ENCODE peak calls at places on chromosomes 2 and 18, in four cellular contexts. One of them, this sample, is unnamed.

GRCh38 chr2:144431384-144431783 is 88.5 kb downstream of the ZEB2 start:
- DNase-seq in HepG2: no peak
- DNase-seq in K562: no peak
- DNase-seq in GM12878: no peak
- DNase-seq in this sample: no peak

GRCh38 chr2:85776672-85777071 is 22.9 kb downstream of the ATOH8 start:
- DNase-seq in HepG2: no peak
- DNase-seq in K562: no peak
- DNase-seq in GM12878: no peak
- DNase-seq in this sample: no peak

GRCh38 chr2:119769645-119770044 is 9.9 kb downstream of the PTPN4 start:
- DNase-seq in HepG2: no peak
- DNase-seq in K562: no peak
- DNase-seq in GM12878: no peak
- DNase-seq in this sample: no peak

GRCh38 chr2:197810023-197810422 is 5.6 kb downstream of the PLCL1 start:
- DNase-seq in HepG2: no peak
- DNase-seq in K562: no peak
- DNase-seq in GM12878: no peak
- DNase-seq in this sample: no peak

GRCh38 chr2:225076125-225076524 is 33.9 kb upstream of the DOCK10 start:
- DNase-seq in HepG2: no peak
- DNase-seq in K562: no peak
- DNase-seq in GM12878: no peak
- DNase-seq in this sample: no peak

GRCh38 chr2:96683972-96684820 is 41.6 kb downstream of the FER1L5 start:
- DNase-seq in HepG2: peak
- DNase-seq in K562: no peak
- DNase-seq in GM12878: no peak
- DNase-seq in this sample: no peak

GRCh38 chr2:172226244-172227061 is 123.8 kb upstream of the DLX2 start:
- DNase-seq in HepG2: peak
- DNase-seq in K562: peak
- DNase-seq in GM12878: no peak
- DNase-seq in this sample: no peak

GRCh38 chr18:74644713-74645112 is 47.0 kb downstream of the ZNF407 start:
- DNase-seq in HepG2: no peak
- DNase-seq in K562: no peak
- DNase-seq in GM12878: no peak
- DNase-seq in this sample: no peak

GRCh38 chr2:208929894-208930427 is 493.9 kb upstream of the MAP2 start:
- DNase-seq in HepG2: no peak
- DNase-seq in K562: no peak
- DNase-seq in GM12878: no peak
- DNase-seq in this sample: no peak

GRCh38 chr2:182634386-182634785 is 81.7 kb upstream of the DNAJC10 start:
- DNase-seq in HepG2: no peak
- DNase-seq in K562: no peak
- DNase-seq in GM12878: no peak
- DNase-seq in this sample: no peak

GRCh38 chr2:10400978-10401951 is 46.9 kb downstream of the ODC1 start:
- DNase-seq in HepG2: peak
- DNase-seq in K562: no peak
- DNase-seq in GM12878: no peak
- DNase-seq in this sample: no peak

GRCh38 chr2:67503066-67503795 is 106.1 kb downstream of the ETAA1 start:
- DNase-seq in HepG2: no peak
- DNase-seq in K562: no peak
- DNase-seq in GM12878: no peak
- DNase-seq in this sample: no peak

GRCh38 chr2:213316001-213316735 is 31.9 kb downstream of the SPAG16 start:
- DNase-seq in HepG2: no peak
- DNase-seq in K562: no peak
- DNase-seq in GM12878: no peak
- DNase-seq in this sample: no peak

GRCh38 chr2:45891719-45892118 is 240.2 kb downstream of the PRKCE start:
- DNase-seq in HepG2: no peak
- DNase-seq in K562: no peak
- DNase-seq in GM12878: no peak
- DNase-seq in this sample: no peak

GRCh38 chr2:150404147-150404546 is 83.3 kb downstream of the RND3 start:
- DNase-seq in HepG2: no peak
- DNase-seq in K562: no peak
- DNase-seq in GM12878: no peak
- DNase-seq in this sample: no peak

GRCh38 chr18:76496200-76496890 is 1.3 kb upstream of the ZNF516 start:
- DNase-seq in HepG2: peak
- DNase-seq in K562: no peak
- DNase-seq in GM12878: no peak
- DNase-seq in this sample: no peak
- TF ChIP-seq SP1 in HepG2: no peak
- TF ChIP-seq SP1 in K562: no peak
- TF ChIP-seq SP1 in GM12878: no peak
- TF ChIP-seq SP1 in this sample: no peak

GRCh38 chr2:1937480-1937879 is 193.2 kb upstream of the PXDN start:
- DNase-seq in HepG2: no peak
- DNase-seq in K562: no peak
- DNase-seq in GM12878: no peak
- DNase-seq in this sample: no peak
- TF ChIP-seq FOXM1 in HepG2: no peak
- TF ChIP-seq FOXM1 in K562: no peak
- TF ChIP-seq FOXM1 in GM12878: no peak
- TF ChIP-seq FOXM1 in this sample: no peak

GRCh38 chr2:169139993-169140767 is 70.8 kb downstream of the DHRS9 start:
- DNase-seq in HepG2: no peak
- DNase-seq in K562: no peak
- DNase-seq in GM12878: no peak
- DNase-seq in this sample: no peak
- TF ChIP-seq SP1 in HepG2: no peak
- TF ChIP-seq SP1 in K562: no peak
- TF ChIP-seq SP1 in GM12878: no peak
- TF ChIP-seq SP1 in this sample: no peak

GRCh38 chr18:70337139-70337972 is 48.5 kb downstream of the SOCS6 start:
- DNase-seq in HepG2: peak
- DNase-seq in K562: peak
- DNase-seq in GM12878: no peak
- DNase-seq in this sample: peak
- TF ChIP-seq FOXM1 in HepG2: no peak
- TF ChIP-seq FOXM1 in K562: no peak
- TF ChIP-seq FOXM1 in GM12878: no peak
- TF ChIP-seq FOXM1 in this sample: no peak

GRCh38 chr2:196112408-196113039 is 43.9 kb upstream of the DNAH7 start:
- DNase-seq in HepG2: no peak
- DNase-seq in K562: no peak
- DNase-seq in GM12878: no peak
- DNase-seq in this sample: no peak
- TF ChIP-seq SP1 in HepG2: no peak
- TF ChIP-seq SP1 in K562: no peak
- TF ChIP-seq SP1 in GM12878: no peak
- TF ChIP-seq SP1 in this sample: no peak

DNA sequence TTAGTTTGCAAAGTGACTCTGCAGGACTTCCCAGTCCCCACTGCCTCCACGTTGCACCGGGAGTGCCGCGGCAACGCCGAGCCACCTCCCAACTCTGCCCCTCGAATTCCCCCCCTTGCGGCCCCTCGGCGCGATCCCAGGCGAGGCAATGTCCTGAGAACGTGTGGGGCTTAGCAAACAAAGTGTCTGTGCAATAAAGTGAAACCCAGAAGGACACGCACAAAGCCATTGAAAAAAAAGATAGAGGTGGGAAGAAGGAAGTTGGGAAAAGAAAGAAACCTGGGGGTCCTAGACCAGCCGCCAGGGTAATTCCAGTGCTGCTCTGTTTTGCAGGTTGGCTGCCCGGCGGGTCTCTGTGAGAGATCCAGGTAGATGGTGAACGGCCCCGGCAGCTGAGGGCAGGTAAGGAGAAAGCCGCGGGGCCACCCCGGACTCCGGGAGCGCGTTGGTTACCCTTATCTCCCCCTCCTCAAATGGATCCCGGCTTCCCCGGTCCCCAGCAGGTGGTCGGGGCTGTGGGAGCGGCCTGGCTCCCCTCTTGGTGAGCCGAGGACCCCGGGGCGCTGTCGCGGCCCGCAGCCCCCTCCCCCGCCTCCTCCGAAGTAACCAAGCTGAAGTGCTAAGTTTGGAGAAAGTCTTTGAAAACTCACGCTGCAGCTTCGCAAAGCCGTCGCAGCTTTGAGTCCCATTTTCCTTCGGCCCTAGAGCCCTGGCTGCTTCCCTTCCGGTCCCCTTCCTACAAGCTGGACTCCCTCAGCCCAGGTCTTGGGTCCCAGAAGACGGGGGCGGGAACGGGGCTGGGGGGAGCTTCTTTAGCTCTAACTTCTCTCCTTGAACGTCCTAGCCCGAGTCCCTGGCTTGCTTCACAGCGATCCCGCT is 525 bp downstream of the OTX1 start:
- DNase-seq in HepG2: no peak
- DNase-seq in K562: peak
- DNase-seq in GM12878: no peak
- DNase-seq in this sample: peak
- TF ChIP-seq FOXM1 in HepG2: no peak
- TF ChIP-seq FOXM1 in K562: no peak
- TF ChIP-seq FOXM1 in GM12878: no peak
- TF ChIP-seq FOXM1 in this sample: no peak

DNA sequence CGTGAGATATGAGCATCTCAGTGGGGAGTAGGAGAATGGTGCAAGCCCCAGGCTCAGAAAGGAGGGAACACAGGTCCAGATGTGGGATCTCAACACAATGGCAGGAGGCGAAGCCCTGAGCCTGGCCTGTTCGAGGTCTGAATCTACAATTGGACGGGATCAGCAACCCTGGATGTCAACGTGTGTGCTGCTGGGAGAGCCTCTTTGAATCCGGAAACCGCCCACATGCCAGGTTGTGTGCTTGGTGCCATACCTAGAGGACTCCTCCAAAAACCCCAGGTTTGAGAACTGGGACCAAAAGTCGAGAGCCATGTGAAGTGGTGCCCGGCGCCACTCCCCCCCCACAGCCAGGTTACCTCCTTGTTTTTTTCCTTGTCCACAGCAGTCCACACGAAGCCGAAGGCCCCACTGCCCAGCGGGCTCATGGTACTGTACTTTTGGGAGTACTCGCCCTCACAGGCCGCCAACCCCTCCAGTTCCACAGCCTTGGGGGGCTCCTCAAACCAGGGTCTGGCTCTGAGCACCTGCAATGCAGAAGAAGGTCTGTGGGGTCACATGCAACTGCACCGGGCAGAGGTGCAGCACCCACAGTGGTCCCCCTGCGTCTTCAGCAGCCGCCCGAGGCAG is 20.4 kb upstream of the MTERF4 start:
- DNase-seq in HepG2: no peak
- DNase-seq in K562: no peak
- DNase-seq in GM12878: no peak
- DNase-seq in this sample: no peak
- TF ChIP-seq SP1 in HepG2: no peak
- TF ChIP-seq SP1 in K562: no peak
- TF ChIP-seq SP1 in GM12878: no peak
- TF ChIP-seq SP1 in this sample: no peak

This sample was measured in HEK293T.